ENCODE peak calls at places on chromosomes 7 and 10, in six cellular contexts. N is mammary epithelial cell, M is coronary artery, Q is fibroblast of lung, T is lower lobe of right lung, H is choroid plexus epithelial cell. U is an unnamed sample.

GRCh38 chr7:25009271-25009670 is 29.3 kb upstream of the OSBPL3 start:
- DNase-seq in T (no peak), H (peak), Q (peak), M (no peak), N (peak), U (no peak)

GRCh38 chr10:133126431-133127290 is 33.4 kb upstream of the KNDC1 start:
- DNase-seq in N (no peak), H (no peak), M (no peak), Q (no peak), T (peak), U (no peak)

GRCh38 chr7:155785536-155785935 is 26.7 kb downstream of the SHH start:
- DNase-seq in H (peak), Q (peak), N (no peak), M (no peak), T (no peak), U (no peak)

GRCh38 chr7:7207876-7208275 is 25.5 kb downstream of the C1GALT1 start:
- DNase-seq in Q (peak), T (no peak), N (peak), M (no peak), H (no peak), U (no peak)

GRCh38 chr7:20241491-20242261 is 24.5 kb upstream of the MACC1 start:
- DNase-seq in Q (peak), T (no peak), H (peak), N (peak), M (no peak), U (peak)

GRCh38 chr10:34172936-34173533 is 642.1 kb downstream of the PARD3 start:
- DNase-seq in N (peak), M (no peak), T (no peak), H (no peak), Q (peak), U (no peak)

GRCh38 chr10:25758041-25758457 is 176.0 kb upstream of the MYO3A start:
- DNase-seq in H (peak), M (no peak), Q (no peak), T (no peak), N (no peak), U (peak)

GRCh38 chr10:86851329-86852207 is 95.1 kb downstream of the BMPR1A start:
- DNase-seq in N (no peak), M (no peak), T (no peak), Q (peak), H (peak), U (peak)

GRCh38 chr7:26319631-26320030 is 28.0 kb downstream of the SNX10 start:
- DNase-seq in M (no peak), N (no peak), Q (no peak), T (no peak), H (no peak), U (no peak)

GRCh38 chr10:22712246-22712958 is 2.0 kb downstream of the PIP4K2A start:
- DNase-seq in H (peak), T (no peak), Q (peak), M (no peak), N (no peak), U (no peak)

GRCh38 chr10:22708772-22709171 is 5.6 kb downstream of the PIP4K2A start:
- DNase-seq in Q (no peak), M (no peak), T (no peak), H (no peak), N (no peak), U (no peak)

GRCh38 chr10:22712959-22713852 is 1.2 kb downstream of the PIP4K2A start:
- DNase-seq in Q (peak), M (no peak), H (peak), T (peak), N (peak), U (peak)

GRCh38 chr10:22711373-22711772 is 3.0 kb downstream of the PIP4K2A start:
- DNase-seq in T (no peak), H (no peak), N (no peak), M (no peak), Q (no peak), U (no peak)

GRCh38 chr10:22710139-22710745 is 4.1 kb downstream of the PIP4K2A start:
- DNase-seq in N (no peak), T (peak), Q (no peak), H (no peak), M (no peak), U (no peak)
- H3K4me3 ChIP-seq in N (no peak), T (no peak), Q (no peak), H (no peak), M (peak), U (no peak)

DNA sequence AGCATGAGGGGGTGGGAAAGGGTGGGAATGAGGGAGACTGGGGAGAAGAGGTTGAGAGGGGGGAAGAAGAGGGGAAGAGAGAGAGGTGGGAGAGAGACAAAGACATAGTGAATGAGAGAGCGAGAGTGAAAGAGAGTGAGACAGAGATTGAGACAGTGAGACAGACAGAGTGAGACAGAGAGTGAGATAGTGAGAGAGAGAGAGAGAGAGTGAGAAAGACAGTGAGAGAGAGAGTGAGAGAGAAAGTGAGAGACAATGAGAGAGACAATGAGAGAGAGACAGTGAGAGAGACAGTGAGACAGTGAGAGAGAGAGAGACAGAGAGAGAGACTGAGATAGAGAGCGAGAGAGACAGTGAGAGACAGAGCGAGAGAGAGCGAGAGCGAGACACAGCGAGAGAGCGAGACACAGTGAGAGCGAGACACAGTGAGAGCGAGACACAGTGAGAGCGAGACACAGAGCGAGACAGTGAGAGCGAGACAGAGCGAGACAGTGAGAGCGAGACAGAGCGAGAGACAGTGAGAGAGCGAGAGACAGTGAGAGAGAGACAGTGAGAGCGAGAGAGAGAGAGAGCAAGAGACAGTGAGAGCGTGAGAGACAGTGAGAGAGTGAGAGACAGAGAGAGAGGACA is 10.1 kb downstream of the TMEM243 start:
- DNase-seq in T (no peak), N (no peak), H (no peak), M (no peak), Q (no peak), U (no peak)
- H3K4me3 ChIP-seq in T (no peak), N (no peak), H (no peak), M (no peak), Q (no peak), U (no peak)

GRCh38 chr7:87599336-87599735 is 1.3 kb downstream of the ABCB1 start:
- DNase-seq in Q (no peak), M (no peak), T (peak), H (no peak), N (no peak), U (no peak)

GRCh38 chr7:87596696-87597095 is 4.0 kb downstream of the ABCB1 start:
- DNase-seq in H (no peak), N (no peak), M (no peak), T (no peak), Q (no peak), U (no peak)

GRCh38 chr7:87604264-87604663 is 3.6 kb upstream of the ABCB1 start:
- DNase-seq in N (no peak), Q (no peak), H (no peak), T (no peak), M (no peak), U (no peak)

GRCh38 chr7:87598234-87599009 is 2.3 kb downstream of the ABCB1 start:
- DNase-seq in H (no peak), Q (no peak), M (no peak), N (no peak), T (no peak), U (no peak)

DNA sequence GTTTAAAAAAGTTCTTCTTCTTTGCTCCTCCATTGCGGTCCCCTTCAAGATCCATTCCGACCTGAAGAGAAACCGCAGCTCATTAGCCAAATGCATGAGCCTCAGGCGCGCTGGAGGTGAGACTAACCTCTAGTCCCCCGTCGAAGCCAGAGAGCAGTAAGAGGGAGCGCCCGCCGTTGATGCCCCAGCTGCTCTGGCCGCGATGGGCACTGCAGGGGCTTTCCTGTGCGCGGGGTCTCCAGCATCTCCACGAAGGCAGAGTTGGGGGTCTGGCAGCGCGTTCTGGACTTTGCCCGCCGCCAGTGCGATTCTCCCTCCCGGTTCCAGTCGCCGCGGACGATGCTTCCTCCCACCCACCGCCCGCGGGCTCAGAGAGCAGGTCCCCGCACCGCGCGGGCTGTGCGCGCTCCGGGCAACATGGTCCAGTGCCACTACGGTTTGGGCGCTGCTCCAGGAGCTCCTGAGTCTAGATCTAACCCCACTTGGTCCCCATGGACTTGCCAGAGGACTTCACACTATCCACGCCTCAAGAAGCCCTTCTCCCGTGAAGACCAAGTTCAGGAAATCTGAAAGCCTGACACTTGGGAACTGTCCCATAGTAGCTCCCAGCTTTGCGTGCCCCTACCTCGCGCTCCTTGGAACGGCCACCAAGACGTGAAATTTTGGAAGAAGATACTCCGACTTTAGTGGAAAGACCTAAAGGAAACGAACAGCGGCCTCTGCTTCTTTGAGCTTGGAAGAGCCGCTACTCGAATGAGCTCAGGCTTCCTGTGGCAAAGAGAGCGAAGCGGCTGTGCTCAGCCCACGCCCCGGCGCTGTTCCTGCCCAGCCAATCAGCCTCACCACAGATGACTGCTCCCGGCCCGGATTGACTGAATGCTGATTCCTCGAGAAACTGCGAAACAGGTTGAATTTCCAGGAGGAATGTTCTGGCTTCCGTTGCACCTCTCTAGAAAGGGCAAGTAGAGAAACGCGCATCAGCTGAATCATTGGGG is at the start of gene ABCB1:
- DNase-seq in H (peak), T (peak), Q (peak), N (peak), M (no peak), U (peak)
- H3K4me3 ChIP-seq in H (peak), T (peak), Q (peak), N (peak), M (peak), U (no peak)

DNA sequence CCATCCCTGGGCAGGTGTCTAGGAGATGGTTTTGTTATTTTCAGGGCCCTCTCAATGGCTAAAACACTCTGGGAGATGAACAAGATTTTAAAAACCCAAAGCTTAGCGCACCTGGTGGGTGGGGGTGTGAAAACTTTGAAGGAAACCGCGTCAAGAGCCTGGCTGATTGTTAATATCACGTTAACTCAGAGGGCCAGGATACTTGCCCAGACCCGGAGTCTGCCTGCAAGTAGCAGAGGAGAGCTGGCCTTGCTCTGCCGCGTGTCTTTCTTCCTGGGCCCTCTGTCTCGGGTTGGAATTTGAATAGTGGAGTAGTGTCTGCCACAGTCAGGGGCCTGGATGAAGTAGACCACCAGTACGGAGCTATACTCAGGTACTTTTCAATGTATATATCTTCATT is 1.1 kb downstream of the MGMT start:
- DNase-seq in H (no peak), T (no peak), N (no peak), Q (no peak), M (no peak), U (no peak)
- H3K4me3 ChIP-seq in H (no peak), T (no peak), N (no peak), Q (no peak), M (no peak), U (peak)

GRCh38 chr10:119119400-119119799 is 15.5 kb downstream of the DENND10 start:
- DNase-seq in T (no peak), H (no peak), M (no peak), N (no peak), Q (no peak), U (no peak)
- H3K4me3 ChIP-seq in T (no peak), H (no peak), M (no peak), N (no peak), Q (no peak), U (no peak)

DNA sequence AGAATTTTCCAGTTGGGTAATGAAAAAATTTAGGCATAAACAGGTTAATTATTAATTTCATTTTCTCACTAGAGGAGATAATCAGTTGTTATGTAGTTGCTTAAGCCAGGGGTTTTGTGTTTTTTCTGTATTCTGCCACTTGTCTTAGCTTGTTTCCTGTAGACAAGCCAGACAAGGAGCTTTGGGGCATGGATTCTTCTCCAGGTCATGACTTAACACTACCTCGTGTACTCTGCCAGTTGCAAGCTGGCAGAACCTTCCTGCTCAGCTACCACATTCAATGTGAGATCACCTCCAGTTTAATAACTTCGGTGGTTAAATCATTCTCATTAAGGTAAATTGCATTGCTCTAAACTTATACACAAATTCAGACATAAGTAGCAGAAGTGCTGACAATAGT is 1.8 kb downstream of the CCM2 start:
- DNase-seq in Q (no peak), H (no peak), M (no peak), N (peak), T (no peak), U (no peak)
- H3K4me3 ChIP-seq in Q (peak), H (no peak), M (peak), N (peak), T (no peak), U (peak)

DNA sequence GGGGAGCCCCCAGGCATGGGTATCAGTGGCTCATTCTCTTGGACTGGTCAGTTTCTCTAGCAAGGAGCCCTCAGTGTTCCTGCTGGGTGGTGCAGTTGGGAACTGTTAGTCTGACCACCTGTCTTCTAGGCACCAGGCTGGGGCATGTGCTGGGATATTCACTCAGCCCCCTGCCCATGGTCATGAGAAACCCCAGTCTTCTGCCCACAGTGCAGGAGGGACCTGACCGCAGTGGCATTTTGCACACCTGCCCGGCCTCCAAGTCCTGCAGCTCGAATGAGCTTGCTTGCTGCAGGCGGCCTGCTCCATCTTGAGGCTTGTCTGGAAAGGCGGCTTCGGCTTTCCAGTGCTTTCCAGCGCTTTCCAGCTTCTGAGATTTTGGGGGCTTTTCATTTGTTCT is 36.3 kb downstream of the CUX1 start:
- DNase-seq in H (no peak), T (no peak), Q (no peak), M (no peak), N (no peak), U (no peak)
- H3K4me3 ChIP-seq in H (no peak), T (no peak), Q (no peak), M (no peak), N (no peak), U (no peak)

U was measured in A673.